ENCODE peak calls at places on chromosome 11, in four cellular contexts. X is neuronal stem cell, T is body of pancreas, B is PC-9. F is an unnamed sample. For H3K4me1, the result is how much of the 10 kb centered on the place peaks cover.

GRCh38 chr11:127993788-127994187 is 593.6 kb downstream of the ETS1 start:
- DNase-seq in B (no peak), X (no peak), T (no peak), F (no peak)

GRCh38 chr11:36455658-36456111 is 54.4 kb downstream of the TRAF6 start:
- DNase-seq in B (peak), X (peak), T (peak), F (peak)

GRCh38 chr11:288328-289144 is at the start of gene PGGHG:
- DNase-seq in X (no peak), B (peak), T (peak), F (peak)

GRCh38 chr11:61889831-61890230 is 1.5 kb downstream of the FADS3 start:
- DNase-seq in X (no peak), B (no peak), T (no peak), F (no peak)

GRCh38 chr11:75536786-75537629 is 11.3 kb upstream of the GDPD5 start:
- DNase-seq in X (no peak), T (no peak), B (peak), F (no peak)

GRCh38 chr11:84780689-84781293 is 846.4 kb downstream of the DLG2 start:
- DNase-seq in T (no peak), B (no peak), X (peak), F (peak)

GRCh38 chr11:34065505-34066203 is 14.1 kb downstream of the CAPRIN1 start:
- DNase-seq in X (no peak), B (no peak), T (no peak), F (peak)

GRCh38 chr11:2775626-2776350 is 76.0 kb upstream of the KCNQ1OT1 start:
- DNase-seq in X (no peak), B (no peak), T (peak), F (no peak)

GRCh38 chr11:87722756-87723599 is 452.3 kb downstream of the RAB38 start:
- DNase-seq in X (no peak), B (peak), T (peak), F (peak)

GRCh38 chr11:121416909-121417567 is 35.1 kb upstream of the SORL1 start:
- DNase-seq in B (peak), T (peak), X (no peak), F (peak)

GRCh38 chr11:10506013-10506370 is 35.0 kb downstream of the RNF141 start:
- DNase-seq in X (no peak), B (no peak), T (no peak), F (no peak)

GRCh38 chr11:82890941-82891340 is 9.3 kb downstream of the PRCP start:
- DNase-seq in B (no peak), T (no peak), X (no peak), F (no peak)

GRCh38 chr11:60344146-60344545 is 17.1 kb downstream of the MS4A6E start:
- DNase-seq in X (no peak), B (no peak), T (no peak), F (no peak)

GRCh38 chr11:59643390-59643789 is 25.4 kb downstream of the PATL1 start:
- DNase-seq in T (no peak), B (no peak), X (no peak), F (peak)

GRCh38 chr11:111454561-111455192 is 57.5 kb downstream of the BTG4 start:
- DNase-seq in B (peak), X (peak), T (no peak), F (peak)

GRCh38 chr11:69275178-69275577 is 18.8 kb upstream of the MYEOV start:
- DNase-seq in T (no peak), X (no peak), B (no peak), F (no peak)

GRCh38 chr11:88183233-88183632 is 8.0 kb upstream of the RAB38 start:
- DNase-seq in T (no peak), X (no peak), B (peak), F (no peak)

GRCh38 chr11:61754534-61755482 is 2.4 kb downstream of the MYRF start:
- DNase-seq in B (no peak), T (peak), X (no peak), F (no peak)

GRCh38 chr11:120564573-120565301 is 53.2 kb downstream of the GRIK4 start:
- DNase-seq in T (peak), B (no peak), X (peak), F (peak)

GRCh38 chr11:33766085-33766484 is 8.2 kb downstream of the FBXO3 start:
- DNase-seq in T (no peak), B (no peak), X (no peak), F (no peak)

GRCh38 chr11:74418509-74418895 is 20.3 kb upstream of the PGM2L1 start:
- DNase-seq in X (no peak), B (no peak), T (no peak), F (peak)

GRCh38 chr11:61254403-61255025 is 13.5 kb downstream of the PGA5 start:
- DNase-seq in B (peak), T (peak), X (peak), F (peak)

GRCh38 chr11:125394306-125394705 is 101.8 kb downstream of the FEZ1 start:
- DNase-seq in T (no peak), B (no peak), X (no peak), F (no peak)

GRCh38 chr11:85826096-85826855 is 15.3 kb upstream of the SYTL2 start:
- DNase-seq in T (no peak), X (no peak), B (no peak), F (peak)

GRCh38 chr11:75383246-75383645 is 16.1 kb upstream of the RPS3 start:
- DNase-seq in T (no peak), X (no peak), B (no peak), F (no peak)

DNA sequence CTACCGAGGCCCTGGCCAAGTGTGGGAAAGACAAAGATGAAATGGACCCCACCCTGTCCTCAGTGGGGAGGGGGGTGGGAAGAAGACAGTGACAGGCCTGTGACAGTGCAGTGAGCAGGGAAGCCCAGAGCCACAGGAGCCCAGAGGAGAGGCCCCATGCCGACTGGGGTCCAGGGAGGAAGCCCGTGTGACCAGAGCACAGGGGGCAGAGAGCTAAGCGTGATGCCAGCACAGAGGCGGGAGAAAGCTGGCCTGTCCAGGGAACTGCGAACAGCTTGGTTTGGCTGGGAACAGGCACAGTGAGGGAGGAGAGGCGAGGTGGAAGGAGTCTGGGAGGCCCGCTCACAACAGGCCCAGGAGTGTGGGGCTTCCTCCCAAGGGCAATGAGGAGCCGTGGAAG is 72.8 kb downstream of the MYO7A start:
- DNase-seq in T (no peak), B (no peak), X (no peak), F (no peak)
- H3K4me1 ChIP-seq in T (under half), B (under half), X (under half), F (under half)

DNA sequence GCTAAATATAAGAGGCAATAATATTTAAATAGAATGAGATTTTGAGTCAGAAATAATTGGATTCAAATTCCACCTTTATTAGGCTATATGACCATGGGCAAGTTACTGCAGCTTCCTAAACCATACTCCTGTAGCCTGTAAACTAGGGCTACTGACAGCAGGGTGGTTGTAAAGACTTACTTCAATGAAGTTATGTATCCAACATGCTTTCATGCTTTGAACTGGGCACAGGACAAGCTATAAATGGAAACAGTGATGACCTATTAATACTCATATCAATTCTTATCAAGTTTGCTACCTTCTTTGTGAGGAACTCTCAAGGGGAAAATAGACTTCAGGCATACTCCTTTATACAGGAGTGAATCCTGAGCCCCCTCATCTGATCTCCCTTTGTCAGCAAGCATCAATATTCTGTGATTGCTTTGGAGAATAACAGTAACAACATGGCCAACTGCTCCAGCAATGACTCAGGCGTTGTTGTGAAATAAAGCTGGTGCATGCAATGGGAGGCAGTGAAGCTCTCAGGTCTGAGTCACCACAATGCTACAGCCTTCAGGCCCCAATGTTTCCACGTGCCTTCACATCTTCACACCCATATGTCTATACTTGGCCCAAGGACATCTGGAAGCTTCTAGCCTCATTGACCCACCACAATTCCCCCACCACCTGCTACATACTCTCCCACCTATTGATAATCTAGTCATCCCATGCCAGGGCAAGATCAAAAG is 102.5 kb downstream of the KCNA4 start:
- DNase-seq in X (no peak), T (no peak), B (no peak), F (no peak)
- H3K4me3 ChIP-seq in X (no peak), T (no peak), B (no peak), F (no peak)

GRCh38 chr11:57785072-57785471 is 23.5 kb downstream of the CTNND1 start:
- DNase-seq in X (no peak), T (no peak), B (no peak), F (no peak)
- H3K4me1 ChIP-seq in X (under half), T (half or more), B (half or more), F (under half)

GRCh38 chr11:115501504-115501894 is 2.7 kb downstream of the CADM1 start:
- DNase-seq in B (no peak), T (no peak), X (no peak), F (no peak)
- H3K4me3 ChIP-seq in B (no peak), T (no peak), X (peak), F (no peak)

GRCh38 chr11:103890654-103891053 is 145.8 kb upstream of the DDI1 start:
- DNase-seq in X (no peak), T (no peak), B (no peak), F (no peak)

GRCh38 chr11:103888541-103888951 is 147.9 kb upstream of the DDI1 start:
- DNase-seq in B (no peak), X (no peak), T (no peak), F (no peak)

GRCh38 chr11:103889679-103890078 is 146.8 kb upstream of the DDI1 start:
- DNase-seq in B (no peak), X (no peak), T (no peak), F (no peak)

GRCh38 chr11:103883856-103884255 is 152.6 kb upstream of the DDI1 start:
- DNase-seq in B (no peak), T (no peak), X (no peak), F (no peak)

GRCh38 chr11:103887001-103887680 is 149.3 kb upstream of the DDI1 start:
- DNase-seq in B (no peak), X (no peak), T (no peak), F (no peak)
- H3K4me1 ChIP-seq in B (under half), X (under half), T (under half), F (under half)

GRCh38 chr11:78350101-78350645 is 67.4 kb downstream of the GAB2 start:
- DNase-seq in B (peak), X (no peak), T (no peak), F (peak)
- H3K4me3 ChIP-seq in B (no peak), X (no peak), T (no peak), F (peak)

F was measured in adipocyte.